ENCODE peak calls at places on chromosomes 1 and 21, in six cellular contexts. T is GM23248, P is NCI-H1092, Y is foreskin keratinocyte, H is T-helper 1 cell, C is breast epithelium. N is an unnamed sample.

GRCh38 chr1:8712413-8713229 is 104.8 kb downstream of the RERE start:
- DNase-seq in Y (peak; percentile 67), C (no peak), T (peak; percentile 91), H (no peak), P (peak; percentile 83), N (peak; percentile 52)

GRCh38 chr21:14414932-14415508 is 32.1 kb upstream of the HSPA13 start:
- DNase-seq in P (no peak), T (no peak), Y (no peak), C (no peak), H (no peak), N (no peak)

GRCh38 chr1:156627313-156627880 is 8.2 kb downstream of the HAPLN2 start:
- DNase-seq in Y (peak; percentile 44), H (no peak), T (peak; percentile 59), C (no peak), P (peak; percentile 19), N (no peak)

GRCh38 chr1:35448344-35448801 is 108.8 kb downstream of the KIAA0319L start:
- DNase-seq in C (no peak), P (no peak), T (peak; percentile 95), Y (peak; percentile 94), H (no peak), N (peak; percentile 86)

GRCh38 chr1:67685558-67686271 is 714 bp downstream of the GADD45A start:
- DNase-seq in P (no peak), Y (peak; percentile 40), H (peak; percentile 36), C (peak; percentile 55), T (peak; percentile 82), N (no peak)

GRCh38 chr21:45637883-45638282 is 5.6 kb upstream of the PCBP3 start:
- DNase-seq in P (no peak), H (no peak), Y (no peak), T (no peak), C (no peak), N (no peak)

GRCh38 chr1:32626176-32626575 is 24.2 kb downstream of the ZBTB8OS start:
- DNase-seq in T (no peak), H (no peak), C (no peak), P (no peak), Y (no peak), N (no peak)

GRCh38 chr1:54425152-54425584 is 19.0 kb upstream of the SSBP3 start:
- DNase-seq in H (no peak), P (no peak), C (no peak), Y (no peak), T (no peak), N (no peak)

GRCh38 chr1:105591681-105592080 is 1464.8 kb upstream of the PRMT6 start:
- DNase-seq in P (no peak), Y (no peak), H (no peak), C (no peak), T (no peak), N (no peak)

GRCh38 chr1:7491089-7491817 is 279.8 kb upstream of the VAMP3 start:
- DNase-seq in Y (peak; percentile 29), P (peak; percentile 94), T (peak; percentile 91), C (no peak), H (no peak), N (no peak)

GRCh38 chr1:38026592-38027200 is 14.2 kb downstream of the UTP11 start:
- DNase-seq in Y (peak; percentile 73), T (peak; percentile 70), H (no peak), P (peak; percentile 17), C (peak; percentile 65), N (peak; percentile 77)

GRCh38 chr1:199157494-199157893 is 518.7 kb downstream of the PTPRC start:
- DNase-seq in C (no peak), P (no peak), Y (peak; percentile 62), T (no peak), H (no peak), N (peak; percentile 36)

GRCh38 chr1:84753516-84754375 is 63.5 kb upstream of the SSX2IP start:
- DNase-seq in P (peak; percentile 27), Y (peak; percentile 45), H (peak; percentile 63), T (peak; percentile 75), C (peak; percentile 42), N (peak; percentile 62)

GRCh38 chr1:13748610-13749505 is 48.9 kb downstream of the PRDM2 start:
- DNase-seq in P (peak; percentile 98), C (peak; percentile 98), Y (peak; percentile 85), H (peak; percentile 94), T (peak; percentile 98), N (peak; percentile 98)

GRCh38 chr21:34320006-34320405 is 43.8 kb upstream of the KCNE2 start:
- DNase-seq in C (no peak), H (no peak), T (no peak), P (no peak), Y (no peak), N (no peak)

GRCh38 chr1:241985787-241986186 is 13.1 kb downstream of the MAP1LC3C start:
- DNase-seq in H (no peak), T (peak; percentile 73), C (no peak), Y (peak; percentile 42), P (peak; percentile 14), N (peak; percentile 47)

GRCh38 chr1:24318988-24319863 is at the start of gene GRHL3:
- DNase-seq in Y (peak; percentile 99), C (peak; percentile 51), H (no peak), P (no peak), T (peak; percentile 29), N (peak; percentile 94)

GRCh38 chr1:202565890-202566289 is 144.4 kb downstream of the SYT2 start:
- DNase-seq in P (no peak), H (no peak), C (no peak), Y (no peak), T (no peak), N (no peak)

GRCh38 chr1:25799758-25800537 is at the start of gene SELENON:
- DNase-seq in T (peak; percentile 66), P (peak; percentile 53), H (no peak), Y (no peak), C (peak; percentile 42), N (peak; percentile 45)

GRCh38 chr1:190286111-190286510 is 191.6 kb downstream of the BRINP3 start:
- DNase-seq in Y (no peak), P (no peak), T (no peak), H (no peak), C (no peak), N (no peak)

GRCh38 chr1:144551543-144552424 is 40.9 kb upstream of the PPIAL4F start:
- DNase-seq in P (peak; percentile 72), C (peak; percentile 89), H (peak; percentile 64), T (peak; percentile 93), Y (peak; percentile 98), N (no peak)

GRCh38 chr1:160209656-160210046 is 4.5 kb downstream of the PEA15 start:
- DNase-seq in P (no peak), T (peak; percentile 50), C (no peak), H (no peak), Y (no peak), N (no peak)

GRCh38 chr1:94317790-94318188 is 80.4 kb upstream of the ARHGAP29 start:
- DNase-seq in Y (no peak), H (no peak), P (no peak), C (no peak), T (no peak), N (no peak)

GRCh38 chr1:168341576-168341975 is 60.9 kb downstream of the TBX19 start:
- DNase-seq in H (no peak), C (no peak), P (no peak), Y (no peak), T (peak; percentile 73), N (no peak)

GRCh38 chr1:59072017-59072947 is 224.6 kb upstream of the FGGY start:
- DNase-seq in Y (peak; percentile 43), P (peak; percentile 26), C (no peak), T (no peak), H (no peak), N (no peak)

GRCh38 chr1:33985166-33985565 is 121.3 kb downstream of the HMGB4 start:
- DNase-seq in H (no peak), P (no peak), Y (no peak), T (peak; percentile 82), C (peak; percentile 26), N (no peak)

GRCh38 chr1:18409609-18410237 is 71.0 kb upstream of the KLHDC7A start:
- DNase-seq in Y (no peak), C (no peak), T (no peak), P (no peak), H (no peak), N (no peak)

GRCh38 chr1:11690669-11691301 is 725 bp upstream of the DRAXIN start:
- DNase-seq in H (no peak), Y (no peak), P (peak; percentile 29), T (no peak), C (no peak), N (no peak)

GRCh38 chr1:157948547-157949152 is 44.8 kb upstream of the KIRREL1 start:
- DNase-seq in T (peak; percentile 56), C (no peak), Y (peak; percentile 29), P (no peak), H (no peak), N (peak; percentile 23)

GRCh38 chr1:172627702-172628101 is 31.2 kb upstream of the FASLG start:
- DNase-seq in P (no peak), H (no peak), T (no peak), C (no peak), Y (no peak), N (no peak)

GRCh38 chr1:165129568-165130164 is 226.8 kb downstream of the LMX1A start:
- DNase-seq in T (peak; percentile 63), P (peak; percentile 80), Y (peak; percentile 54), H (no peak), C (peak; percentile 29), N (peak; percentile 24)

GRCh38 chr1:172252296-172252695 is 168.2 kb upstream of the C1orf105 start:
- DNase-seq in P (no peak), H (no peak), T (peak; percentile 38), C (no peak), Y (no peak), N (no peak)

GRCh38 chr21:26147535-26147934 is 23.0 kb downstream of the APP start:
- DNase-seq in H (no peak), P (no peak), Y (no peak), T (no peak), C (no peak), N (no peak)

N was measured in RWPE1.